ENCODE peak calls at places on chromosome 21, in seven cellular contexts. Z, X, Y, P, J, G and O are unnamed samples.
A peak's percentile ranks its signal among the peaks of the same experiment; 100 is the strongest.

GRCh38 chr21:46059195-46059594 is 38.7 kb upstream of the COL6A2 start:
- DNase-seq in Z (no peak), X (no peak), Y (no peak), P (no peak), J (no peak), G (no peak), O (no peak)

GRCh38 chr21:34061983-34062382 is 11.4 kb upstream of the MRPS6 start:
- DNase-seq in Z (peak; percentile 34), X (no peak), Y (peak; percentile 16), P (no peak), J (no peak), G (no peak), O (no peak)

GRCh38 chr21:25039461-25040380 is 567.6 kb downstream of the MRPL39 start:
- DNase-seq in Z (peak; percentile 48), X (no peak), Y (no peak), P (no peak), J (no peak), G (peak; percentile 3), O (no peak)

GRCh38 chr21:35189077-35189863 is 140.2 kb upstream of the RUNX1 start:
- DNase-seq in Z (no peak), X (no peak), Y (no peak), P (peak; percentile 34), J (no peak), G (peak; percentile 71), O (no peak)

GRCh38 chr21:41985662-41986416 is 24.3 kb downstream of the ZBTB21 start:
- DNase-seq in Z (no peak), X (no peak), Y (no peak), P (no peak), J (no peak), G (no peak), O (peak; percentile 56)

GRCh38 chr21:39340687-39341086 is 8.2 kb downstream of the HMGN1 start:
- DNase-seq in Z (no peak), X (no peak), Y (no peak), P (no peak), J (no peak), G (no peak), O (no peak)

GRCh38 chr21:39924577-39925308 is 57.5 kb downstream of the PCP4 start:
- DNase-seq in Z (no peak), X (no peak), Y (no peak), P (no peak), J (no peak), G (no peak), O (no peak)

GRCh38 chr21:34192646-34193285 is 119.4 kb downstream of the MRPS6 start:
- DNase-seq in Z (no peak), X (peak; percentile 28), Y (no peak), P (no peak), J (no peak), G (no peak), O (no peak)

GRCh38 chr21:32135401-32136363 is 143.2 kb downstream of the MIS18A start:
- DNase-seq in Z (peak; percentile 52), X (no peak), Y (no peak), P (no peak), J (no peak), G (no peak), O (no peak)

GRCh38 chr21:46555678-46556077 is 49.2 kb downstream of the S100B start:
- DNase-seq in Z (no peak), X (no peak), Y (no peak), P (no peak), J (no peak), G (no peak), O (no peak)

GRCh38 chr21:37915516-37915915 is 741 bp downstream of the KCNJ6 start:
- DNase-seq in Z (no peak), X (no peak), Y (no peak), P (no peak), J (peak; percentile 11), G (no peak), O (no peak)